ENCODE peak calls at places on chromosome 14, in six cellular contexts. S is A549, R is Karpas-422, T is SK-N-SH, G is IMR-90, O is fibroblast of lung. Y is an unnamed sample.

GRCh38 chr14:92686763-92687427 is 61.5 kb downstream of the LGMN start:
- DNase-seq in T (peak; percentile 97), G (peak; percentile 43), S (peak; percentile 91), O (peak; percentile 59), R (peak; percentile 87), Y (peak; percentile 25)

GRCh38 chr14:88834883-88835431 is 10.5 kb downstream of the TTC8 start:
- DNase-seq in T (no peak), G (peak; percentile 87), O (peak; percentile 79), R (no peak), S (no peak), Y (no peak)

GRCh38 chr14:83988274-83988673 is 1541.7 kb upstream of the FLRT2 start:
- DNase-seq in G (peak; percentile 54), R (no peak), S (no peak), T (no peak), O (no peak), Y (no peak)

GRCh38 chr14:51744372-51745150 is 92.9 kb downstream of the FRMD6 start:
- DNase-seq in S (no peak), O (no peak), T (no peak), R (no peak), G (no peak), Y (no peak)

GRCh38 chr14:81474156-81474492 is 59.5 kb downstream of the SEL1L start:
- DNase-seq in S (no peak), T (no peak), R (no peak), G (no peak), O (no peak), Y (no peak)

GRCh38 chr14:22824711-22825359 is 4.9 kb upstream of the MRPL52 start:
- DNase-seq in S (peak; percentile 61), R (no peak), O (peak; percentile 98), G (peak; percentile 98), T (no peak), Y (peak; percentile 84)

GRCh38 chr14:61438860-61439765 is 117.7 kb downstream of the PRKCH start:
- DNase-seq in S (peak; percentile 74), T (no peak), G (peak; percentile 57), R (no peak), O (peak; percentile 37), Y (peak; percentile 57)

GRCh38 chr14:19920021-19920657 is at the start of gene OR4K5:
- DNase-seq in O (no peak), R (no peak), T (no peak), S (no peak), G (no peak), Y (no peak)

GRCh38 chr14:71320734-71321555 is 413.7 kb downstream of the PCNX1 start:
- DNase-seq in T (peak; percentile 83), O (peak; percentile 72), R (peak; percentile 75), G (peak; percentile 69), S (peak; percentile 46), Y (peak; percentile 63)

GRCh38 chr14:93239869-93240677 is 33.0 kb downstream of the UBR7 start:
- DNase-seq in S (peak; percentile 70), O (peak; percentile 79), R (no peak), T (no peak), G (peak; percentile 89), Y (no peak)

GRCh38 chr14:24851837-24852236 is 198.1 kb downstream of the STXBP6 start:
- DNase-seq in S (no peak), O (peak; percentile 37), T (no peak), G (peak; percentile 51), R (no peak), Y (no peak)

GRCh38 chr14:22420598-22421186 is 168.3 kb downstream of the DAD1 start:
- DNase-seq in S (no peak), O (no peak), G (no peak), R (no peak), T (no peak), Y (no peak)

GRCh38 chr14:86604546-86604945 is 1074.6 kb downstream of the FLRT2 start:
- DNase-seq in O (peak; percentile 15), R (no peak), G (peak; percentile 61), S (no peak), T (no peak), Y (peak; percentile 47)

GRCh38 chr14:104602315-104602932 is 2.1 kb downstream of the TMEM179 start:
- DNase-seq in T (peak; percentile 14), R (no peak), G (no peak), O (no peak), S (no peak), Y (no peak)
- H3K4me2 ChIP-seq in T (no peak overlapping the region), R (no peak overlapping the region), G (no peak overlapping the region), O (no peak overlapping the region), S (no peak overlapping the region), Y (no peak overlapping the region)

GRCh38 chr14:80208426-80208950 is 2.8 kb downstream of the DIO2 start:
- DNase-seq in O (peak; percentile 32), T (no peak), G (no peak), S (no peak), R (no peak), Y (no peak)

GRCh38 chr14:80213602-80214001 is 2.3 kb upstream of the DIO2 start:
- DNase-seq in S (peak; percentile 40), R (peak; percentile 90), T (peak; percentile 25), O (peak; percentile 56), G (peak; percentile 59), Y (peak; percentile 46)

GRCh38 chr14:80215081-80215480 is 3.8 kb upstream of the DIO2 start:
- DNase-seq in G (peak; percentile 35), T (no peak), O (peak; percentile 31), S (no peak), R (no peak), Y (no peak)

GRCh38 chr14:80211143-80212024 is at the start of gene DIO2:
- DNase-seq in R (no peak), G (peak; percentile 31), T (no peak), S (no peak), O (peak; percentile 79), Y (no peak)

GRCh38 chr14:80212025-80212402 is 710 bp upstream of the DIO2 start:
- DNase-seq in T (no peak), G (peak; percentile 67), R (peak; percentile 63), O (peak; percentile 90), S (peak; percentile 54), Y (no peak)
- H3K4me3 ChIP-seq in T (peak overlapping the region; percentile 50), G (peak overlapping the region; percentile 35), R (peak overlapping the region; percentile 41), O (peak overlapping the region; percentile 33), S (peak overlapping the region; percentile 46), Y (no peak overlapping the region)

DNA sequence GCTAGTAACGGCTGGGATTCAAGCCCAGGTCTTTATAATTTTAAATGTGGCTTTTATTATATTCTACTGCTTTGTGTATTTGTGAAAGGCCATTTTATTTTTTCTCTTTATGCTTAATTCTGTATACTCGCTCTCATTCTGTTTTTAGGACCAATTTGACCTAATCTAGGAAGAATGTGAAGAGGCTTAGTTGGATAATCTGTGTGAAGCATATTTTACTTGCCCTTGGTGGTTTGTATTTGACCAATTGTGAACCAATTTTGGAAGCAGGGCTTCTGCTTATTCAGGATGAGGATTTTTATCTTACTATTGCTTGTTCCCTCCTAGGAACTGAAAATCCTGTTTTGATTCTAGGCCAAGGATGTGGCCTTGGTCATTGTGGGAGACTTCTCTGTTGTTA is 113.1 kb downstream of the TTC6 start:
- DNase-seq in O (peak; percentile 68), R (no peak), G (peak; percentile 60), T (no peak), S (no peak), Y (no peak)
- H3K4me2 ChIP-seq in O (no peak overlapping the region), R (no peak overlapping the region), G (peak overlapping the region; percentile 20), T (no peak overlapping the region), S (no peak overlapping the region), Y (no peak overlapping the region)

GRCh38 chr14:100807496-100807895 is 18.4 kb upstream of the MEG3 start:
- DNase-seq in O (no peak), R (no peak), S (no peak), T (no peak), G (no peak), Y (no peak)
- H3K4me3 ChIP-seq in O (no peak overlapping the region), R (no peak overlapping the region), S (no peak overlapping the region), T (no peak overlapping the region), G (no peak overlapping the region), Y (no peak overlapping the region)

DNA sequence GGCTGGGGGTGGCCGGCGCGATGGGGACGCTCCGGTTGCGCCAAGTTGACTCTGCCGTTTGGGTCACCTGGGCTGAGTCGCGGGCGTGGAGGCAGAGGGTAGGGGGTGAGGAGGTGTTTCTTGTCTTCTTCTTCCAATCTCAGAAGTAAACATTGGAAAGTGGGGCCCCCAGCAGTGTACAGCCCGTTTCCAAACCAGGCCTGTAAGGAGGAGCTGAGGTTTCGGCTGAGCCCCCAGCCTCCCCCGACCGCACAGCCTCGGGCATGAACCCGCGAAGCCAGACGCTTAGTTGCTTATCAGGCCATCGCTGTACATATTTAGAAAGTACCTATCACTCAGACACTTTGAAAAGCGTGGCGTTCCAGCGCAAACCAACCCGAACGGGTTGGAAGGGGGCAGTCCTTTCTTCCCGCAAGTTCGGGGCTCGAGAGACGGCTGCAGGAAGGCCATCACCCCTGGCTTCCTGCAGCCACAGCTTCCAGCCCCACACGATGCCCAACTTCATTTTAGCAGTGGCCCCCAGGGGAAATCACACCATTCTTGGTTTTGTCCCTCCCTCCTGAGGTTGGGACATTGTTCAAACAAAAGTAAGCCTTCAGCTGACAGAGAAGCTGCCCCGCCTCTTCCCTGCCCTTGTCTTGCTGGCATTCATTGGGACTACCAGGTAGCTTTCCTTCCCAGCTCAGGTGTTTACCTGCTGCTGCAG is 164.1 kb downstream of the ZFP36L1 start:
- DNase-seq in T (no peak), O (no peak), G (no peak), R (no peak), S (no peak), Y (no peak)
- H3K4me2 ChIP-seq in T (no peak overlapping the region), O (no peak overlapping the region), G (no peak overlapping the region), R (peak overlapping the region; percentile 58), S (no peak overlapping the region), Y (no peak overlapping the region)

GRCh38 chr14:104135904-104136471 is 2.4 kb upstream of the KIF26A start:
- DNase-seq in G (no peak), T (peak; percentile 90), S (no peak), O (no peak), R (no peak), Y (no peak)
- H3K4me3 ChIP-seq in G (no peak overlapping the region), T (no peak overlapping the region), S (peak overlapping the region; percentile 55), O (no peak overlapping the region), R (no peak overlapping the region), Y (no peak overlapping the region)

GRCh38 chr14:73884438-73885190 is 2.0 kb upstream of the ZNF410 start:
- DNase-seq in S (no peak), O (no peak), T (no peak), R (peak; percentile 57), G (no peak), Y (no peak)
- H3K4me2 ChIP-seq in S (no peak overlapping the region), O (no peak overlapping the region), T (peak overlapping the region; percentile 75), R (peak overlapping the region; percentile 76), G (no peak overlapping the region), Y (peak overlapping the region; percentile 69)

DNA sequence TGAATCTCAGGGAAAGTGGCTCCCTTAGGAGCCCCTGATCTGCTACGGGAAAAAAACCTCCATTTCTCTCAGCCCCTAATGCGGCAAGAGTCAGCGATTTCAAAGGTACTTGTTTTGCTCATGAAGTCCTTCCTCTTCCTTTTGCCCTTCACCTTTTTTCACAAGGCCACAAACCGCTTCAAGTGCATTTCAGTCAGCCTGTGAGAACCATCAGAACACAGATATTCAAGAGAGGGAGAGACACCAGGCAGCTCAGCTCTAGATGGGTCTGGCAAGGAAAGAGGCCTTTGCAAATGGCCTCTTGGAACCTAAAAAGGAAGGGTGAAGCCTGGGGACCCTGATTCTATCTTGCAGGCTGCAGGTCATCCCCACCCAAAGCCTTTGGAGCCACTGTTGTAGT is 144.9 kb downstream of the SAMD4A start:
- DNase-seq in T (no peak), R (no peak), S (no peak), G (no peak), O (no peak), Y (no peak)
- H3K4me3 ChIP-seq in T (no peak overlapping the region), R (no peak overlapping the region), S (no peak overlapping the region), G (no peak overlapping the region), O (no peak overlapping the region), Y (no peak overlapping the region)

Y was measured in DND-41.